ENCODE peak calls at places on chromosomes 5 and 9, in nine cellular contexts. Y is PC-9, T is OCI-LY7, R is MM.1S, L is HCT116, O is GM23338, Z is PC-3, E is hepatocyte, D is SK-N-SH. A is an unnamed sample.

GRCh38 chr9:82223442-82223841 is 234.9 kb downstream of the SPATA31D1 start:
- DNase-seq in Y (no peak), T (no peak), R (no peak), L (no peak), O (no peak), Z (no peak), E (no peak), D (no peak), A (no peak)

GRCh38 chr5:177982072-177982727 is 13.8 kb downstream of the PROP1 start:
- DNase-seq in Y (no peak), T (peak; percentile 65), R (no peak), L (peak; percentile 19), O (peak; percentile 81), Z (peak; percentile 50), E (no peak), D (peak; percentile 51), A (peak; percentile 32)

GRCh38 chr5:101977729-101978345 is 318.2 kb downstream of the SLCO4C1 start:
- DNase-seq in Y (no peak), T (peak; percentile 50), R (peak; percentile 71), L (peak; percentile 54), O (peak; percentile 85), Z (peak; percentile 75), E (peak; percentile 78), D (peak; percentile 54), A (peak; percentile 60)

GRCh38 chr5:97425511-97425910 is 242.5 kb upstream of the RIOK2 start:
- DNase-seq in Y (no peak), T (no peak), R (no peak), L (no peak), O (peak; percentile 53), Z (peak; percentile 38), E (no peak), D (no peak), A (peak; percentile 33)

GRCh38 chr5:104859437-104859836 is 1296.8 kb upstream of the NUDT12 start:
- DNase-seq in Y (no peak), T (no peak), R (no peak), L (no peak), O (no peak), Z (no peak), E (no peak), D (no peak), A (no peak)

GRCh38 chr5:72144762-72145161 is 37.5 kb downstream of the MAP1B start:
- DNase-seq in Y (no peak), T (no peak), R (no peak), L (no peak), O (no peak), Z (no peak), E (no peak), D (no peak), A (no peak)

GRCh38 chr9:111986035-111986556 is 89.5 kb downstream of the UGCG start:
- DNase-seq in Y (no peak), T (no peak), R (no peak), L (no peak), O (no peak), Z (no peak), E (no peak), D (no peak), A (no peak)

GRCh38 chr5:95631265-95631957 is 11.5 kb downstream of the GPR150 start:
- DNase-seq in Y (no peak), T (no peak), R (no peak), L (no peak), O (no peak), Z (peak; percentile 69), E (peak; percentile 47), D (no peak), A (peak; percentile 88)

GRCh38 chr5:150017606-150018005 is 17.1 kb downstream of the HMGXB3 start:
- DNase-seq in Y (peak; percentile 75), T (no peak), R (no peak), L (no peak), O (no peak), Z (peak; percentile 99), E (no peak), D (no peak), A (peak; percentile 60)

GRCh38 chr5:134436523-134437339 is 25.1 kb upstream of the CDKN2AIPNL start:
- DNase-seq in Y (peak; percentile 91), T (peak; percentile 22), R (peak; percentile 89), L (no peak), O (no peak), Z (peak; percentile 86), E (peak; percentile 83), D (no peak), A (peak; percentile 99)

GRCh38 chr9:3954950-3955670 is 344.8 kb downstream of the GLIS3 start:
- DNase-seq in Y (no peak), T (no peak), R (no peak), L (no peak), O (peak; percentile 8), Z (no peak), E (peak; percentile 52), D (no peak), A (peak; percentile 54)

GRCh38 chr9:21381752-21382339 is 3.4 kb downstream of the IFNA2 start:
- DNase-seq in Y (no peak), T (peak; percentile 37), R (peak; percentile 28), L (no peak), O (peak; percentile 69), Z (peak; percentile 74), E (peak; percentile 51), D (no peak), A (no peak)

GRCh38 chr9:114407889-114408288 is 20.1 kb upstream of the AKNA start:
- DNase-seq in Y (no peak), T (no peak), R (no peak), L (no peak), O (no peak), Z (no peak), E (no peak), D (no peak), A (no peak)

GRCh38 chr9:130417602-130418001 is 27.2 kb upstream of the ASS1 start:
- DNase-seq in Y (no peak), T (peak; percentile 10), R (no peak), L (no peak), O (peak; percentile 56), Z (peak; percentile 37), E (no peak), D (no peak), A (no peak)

GRCh38 chr5:17340816-17341215 is 123.4 kb downstream of the BASP1 start:
- DNase-seq in Y (peak; percentile 68), T (no peak), R (no peak), L (no peak), O (no peak), Z (no peak), E (no peak), D (no peak), A (no peak)

GRCh38 chr9:31445357-31445756 is 939.1 kb upstream of the ACO1 start:
- DNase-seq in Y (no peak), T (no peak), R (no peak), L (no peak), O (no peak), Z (no peak), E (no peak), D (no peak), A (no peak)

GRCh38 chr5:179530069-179530998 is 20.0 kb upstream of the RUFY1 start:
- DNase-seq in Y (no peak), T (no peak), R (no peak), L (no peak), O (peak; percentile 89), Z (no peak), E (peak; percentile 75), D (no peak), A (peak; percentile 47)
- H3K4me2 ChIP-seq in Y (no peak overlapping the region), T (peak overlapping the region; percentile 29), R (no peak overlapping the region), L (no peak overlapping the region), O (peak overlapping the region; percentile 70), Z (no peak overlapping the region), E (peak overlapping the region; percentile 87), D (no peak overlapping the region), A (peak overlapping the region; percentile 64)

DNA sequence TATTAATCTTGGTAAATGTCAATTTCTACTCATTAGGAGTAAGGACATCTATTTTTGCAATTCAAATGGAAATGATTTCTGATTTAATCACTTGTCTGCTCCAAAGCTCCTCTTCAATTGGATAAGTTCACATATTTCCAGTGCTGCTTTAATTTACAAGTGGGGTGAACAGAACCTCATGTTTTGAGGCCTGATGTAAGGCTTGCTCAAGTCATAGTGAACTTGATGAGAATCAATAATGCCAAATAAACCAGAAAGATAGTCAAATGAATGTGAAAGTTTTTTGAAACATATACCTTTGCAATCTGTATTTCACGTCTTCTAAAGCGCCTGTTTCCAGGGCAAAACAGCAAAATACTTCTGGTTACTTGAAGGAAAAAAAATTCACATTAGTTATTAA is 15.4 kb upstream of the ACOT12 start:
- DNase-seq in Y (no peak), T (no peak), R (no peak), L (no peak), O (no peak), Z (no peak), E (no peak), D (no peak), A (no peak)
- H3K9me2 ChIP-seq in Y (no peaks in the 10 kb centered on the region), T (no peaks in the 10 kb centered on the region), R (no peaks in the 10 kb centered on the region), L (no peaks in the 10 kb centered on the region), O (no peaks in the 10 kb centered on the region), Z (no peaks in the 10 kb centered on the region), E (no peaks in the 10 kb centered on the region), D (no peaks in the 10 kb centered on the region), A (no peaks in the 10 kb centered on the region)

GRCh38 chr9:115845648-115846312 is 307.8 kb upstream of the PAPPA start:
- DNase-seq in Y (peak; percentile 70), T (no peak), R (no peak), L (no peak), O (no peak), Z (peak; percentile 65), E (peak; percentile 55), D (no peak), A (peak; percentile 75)

GRCh38 chr9:115855458-115856133 is 298.0 kb upstream of the PAPPA start:
- DNase-seq in Y (no peak), T (no peak), R (no peak), L (no peak), O (peak; percentile 79), Z (no peak), E (no peak), D (no peak), A (peak; percentile 11)

GRCh38 chr9:115849679-115850412 is 303.7 kb upstream of the PAPPA start:
- DNase-seq in Y (no peak), T (no peak), R (peak; percentile 22), L (no peak), O (no peak), Z (no peak), E (no peak), D (no peak), A (peak; percentile 38)

GRCh38 chr9:115847245-115847644 is 306.3 kb upstream of the PAPPA start:
- DNase-seq in Y (no peak), T (no peak), R (no peak), L (no peak), O (no peak), Z (peak; percentile 38), E (no peak), D (no peak), A (peak; percentile 83)

GRCh38 chr9:115850548-115851304 is 302.9 kb upstream of the PAPPA start:
- DNase-seq in Y (no peak), T (no peak), R (no peak), L (no peak), O (no peak), Z (peak; percentile 52), E (no peak), D (no peak), A (peak; percentile 81)
- H3K4me2 ChIP-seq in Y (no peak overlapping the region), T (no peak overlapping the region), R (no peak overlapping the region), L (no peak overlapping the region), O (no peak overlapping the region), Z (no peak overlapping the region), E (no peak overlapping the region), D (no peak overlapping the region), A (peak overlapping the region; percentile 41)

DNA sequence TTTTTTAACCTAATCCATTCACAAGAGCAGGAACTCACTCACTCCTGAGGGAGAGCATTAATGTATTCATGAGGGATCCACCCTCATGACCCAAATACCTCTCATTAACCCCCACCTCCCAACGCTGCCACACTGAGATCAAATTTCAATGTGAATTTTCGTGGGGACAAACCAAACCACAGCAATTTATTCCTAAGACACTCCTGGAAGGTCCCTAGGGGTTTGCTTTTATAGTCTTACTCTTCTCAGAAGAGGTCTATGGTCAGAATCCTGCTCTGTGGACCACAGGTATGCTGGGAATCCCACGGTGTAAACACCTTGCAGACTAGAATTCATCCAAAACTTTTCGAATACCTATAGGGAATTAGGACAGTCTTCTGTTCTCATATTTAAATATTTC is 108.6 kb downstream of the HSD17B3 start:
- DNase-seq in Y (no peak), T (no peak), R (no peak), L (no peak), O (no peak), Z (peak; percentile 9), E (no peak), D (no peak), A (no peak)
- H3K9me2 ChIP-seq in Y (no peaks in the 10 kb centered on the region), T (no peaks in the 10 kb centered on the region), R (no peaks in the 10 kb centered on the region), L (no peaks in the 10 kb centered on the region), O (peaks cover 15% of the 10 kb centered on the region), Z (no peaks in the 10 kb centered on the region), E (no peaks in the 10 kb centered on the region), D (no peaks in the 10 kb centered on the region), A (no peaks in the 10 kb centered on the region)